ENCODE peak calls at places on chromosomes 11 and 22, in seven cellular contexts. K is WTC11, F is HepG2, L is GM12878, V is HCT116, C is K562, P is H1. G is an unnamed sample.
A peak's percentile ranks its signal among the peaks of the same experiment; 100 is the strongest.

GRCh38 chr11:110362916-110363574 is 66.6 kb upstream of the RDX start:
- DNase-seq in F (peak; percentile 43), P (no peak), L (no peak), V (peak; percentile 34), K (peak; percentile 25), C (no peak), G (peak; percentile 24)

GRCh38 chr11:79461144-79461543 is 20.3 kb upstream of the TENM4 start:
- DNase-seq in L (no peak), C (no peak), K (no peak), P (no peak), V (peak; percentile 1), F (peak; percentile 7), G (peak; percentile 38)

GRCh38 chr11:130241697-130242096 is 73.0 kb downstream of the ZBTB44 start:
- DNase-seq in V (no peak), L (no peak), F (no peak), C (no peak), K (no peak), P (no peak), G (no peak)

GRCh38 chr11:69683764-69684333 is 8.7 kb upstream of the LTO1 start:
- DNase-seq in F (peak; percentile 80), V (no peak), K (peak; percentile 75), C (peak; percentile 38), L (no peak), P (peak; percentile 80), G (no peak)

GRCh38 chr22:36879775-36880174 is 19.0 kb downstream of the NCF4 start:
- DNase-seq in V (no peak), C (no peak), K (no peak), L (no peak), P (no peak), F (no peak), G (no peak)

GRCh38 chr22:23147632-23148387 is 2.5 kb downstream of the RAB36 start:
- DNase-seq in F (peak; percentile 21), L (no peak), V (no peak), P (no peak), K (no peak), C (no peak), G (no peak)

GRCh38 chr11:61693897-61694840 is 14.0 kb downstream of the DAGLA start:
- DNase-seq in C (no peak), V (no peak), L (no peak), P (no peak), F (peak; percentile 72), K (no peak), G (no peak)

GRCh38 chr11:100316990-100317389 is 370.1 kb upstream of the ARHGAP42 start:
- DNase-seq in K (no peak), F (no peak), P (no peak), L (no peak), C (no peak), V (no peak), G (no peak)

GRCh38 chr11:57094206-57094940 is 87.4 kb upstream of the LRRC55 start:
- DNase-seq in P (no peak), C (no peak), K (no peak), F (no peak), V (no peak), L (no peak), G (no peak)

GRCh38 chr11:128607819-128608218 is 20.5 kb upstream of the ETS1 start:
- DNase-seq in V (no peak), P (no peak), K (no peak), C (no peak), F (no peak), L (no peak), G (no peak)

GRCh38 chr11:94400839-94401772 is at the start of gene GPR83:
- DNase-seq in V (no peak), L (no peak), K (peak; percentile 51), F (no peak), P (peak; percentile 59), C (no peak), G (peak; percentile 57)

GRCh38 chr11:115530752-115531151 is 26.5 kb upstream of the CADM1 start:
- DNase-seq in C (no peak), P (no peak), L (no peak), V (no peak), F (no peak), K (peak; percentile 60), G (peak; percentile 46)

GRCh38 chr22:36873614-36874308 is 13.0 kb downstream of the NCF4 start:
- DNase-seq in P (no peak), C (peak; percentile 37), L (peak; percentile 69), K (peak; percentile 25), V (peak; percentile 37), F (peak; percentile 62), G (peak; percentile 76)

GRCh38 chr11:23336961-23337360 is 476.7 kb upstream of the CCDC179 start:
- DNase-seq in L (no peak), F (no peak), K (no peak), P (no peak), V (no peak), C (no peak), G (no peak)

GRCh38 chr11:121767433-121767832 is 314.7 kb upstream of the SORL1-AS1 start:
- DNase-seq in V (no peak), F (no peak), K (no peak), L (peak; percentile 54), P (no peak), C (no peak), G (no peak)

GRCh38 chr11:107819361-107820014 is 39.1 kb downstream of the SLC35F2 start:
- DNase-seq in F (no peak), L (no peak), K (no peak), P (no peak), V (no peak), C (no peak), G (no peak)

GRCh38 chr22:46774456-46775363 is 12.3 kb downstream of the TBC1D22A start:
- DNase-seq in C (no peak), V (no peak), F (no peak), P (no peak), L (no peak), K (no peak), G (no peak)

GRCh38 chr11:67031791-67032561 is 9.0 kb downstream of the SYT12 start:
- DNase-seq in P (no peak), L (no peak), C (no peak), F (no peak), K (no peak), V (no peak), G (no peak)

GRCh38 chr11:126886636-126887035 is 113.9 kb downstream of the KIRREL3 start:
- DNase-seq in K (no peak), F (no peak), P (no peak), L (no peak), C (no peak), V (no peak), G (no peak)

GRCh38 chr11:122690801-122691649 is 35.5 kb downstream of the UBASH3B start:
- DNase-seq in P (no peak), F (no peak), V (no peak), L (no peak), K (no peak), C (no peak), G (no peak)

GRCh38 chr11:46277623-46278386 is at the start of gene CREB3L1:
- DNase-seq in P (peak; percentile 80), C (peak; percentile 79), K (peak; percentile 65), F (no peak), V (no peak), L (no peak), G (no peak)

GRCh38 chr11:10322830-10323792 is 18.2 kb downstream of the ADM start:
- DNase-seq in F (peak; percentile 84), K (no peak), V (peak; percentile 81), C (peak; percentile 64), P (no peak), L (no peak), G (peak; percentile 51)

GRCh38 chr22:46444390-46444854 is 93.0 kb downstream of the CELSR1 start:
- DNase-seq in F (peak; percentile 65), C (no peak), V (no peak), P (no peak), K (no peak), L (no peak), G (no peak)

GRCh38 chr22:46150615-46151423 is 493 bp downstream of the PPARA start:
- DNase-seq in C (peak; percentile 69), P (peak; percentile 71), V (no peak), K (peak; percentile 38), F (no peak), L (no peak), G (peak; percentile 67)

DNA sequence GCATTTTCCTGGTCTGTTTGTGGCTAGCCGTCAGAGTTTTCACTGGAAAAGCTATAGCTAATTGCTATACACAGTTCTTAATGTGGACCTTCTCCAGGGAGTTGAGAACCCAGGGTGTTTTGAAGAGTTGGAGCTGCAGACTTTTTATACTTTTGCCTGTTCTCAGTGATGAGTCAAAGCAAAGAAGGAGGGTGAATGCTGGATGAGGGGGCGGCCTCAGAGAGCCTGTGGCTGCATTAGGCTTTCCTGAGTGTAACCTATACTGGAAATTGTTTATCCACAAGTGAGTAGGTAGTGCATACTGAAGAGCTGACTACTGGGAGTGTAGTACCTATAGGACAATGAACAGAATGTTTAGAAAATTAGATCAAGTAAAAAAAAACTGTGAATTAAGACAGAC is 79.7 kb upstream of the HORMAD2 start:
- DNase-seq in L (no peak), K (no peak), P (no peak), C (no peak), F (no peak), V (no peak), G (no peak)
- TF ChIP-seq SP1 in L (no peak), K (no peak), P (no peak), C (no peak), F (no peak), V (no peak), G (no peak)

DNA sequence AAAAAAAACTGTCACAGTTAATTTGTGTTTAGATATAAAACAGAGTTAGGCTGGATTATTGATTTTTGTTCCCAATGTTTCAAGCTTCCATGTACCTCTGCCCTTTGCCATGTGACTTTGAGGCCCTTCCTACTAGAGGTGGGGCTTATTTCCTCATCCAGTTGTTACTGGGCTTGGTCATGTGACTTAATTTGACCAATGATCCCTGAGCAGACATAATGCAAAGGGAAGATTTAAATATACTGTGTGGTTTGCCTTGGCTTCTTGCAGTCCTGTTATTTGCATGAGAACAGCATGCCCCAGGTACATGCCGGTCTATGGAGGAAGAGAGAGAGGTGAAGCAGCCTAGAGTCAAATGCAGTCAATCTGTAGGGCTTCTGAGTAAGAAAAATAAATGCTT is 347.0 kb downstream of the MIAT start:
- DNase-seq in C (peak; percentile 9), P (no peak), K (no peak), F (no peak), V (no peak), L (no peak), G (no peak)
- TF ChIP-seq SP1 in C (no peak), P (peak; percentile 87), K (peak; percentile 79), F (no peak), V (no peak), L (no peak), G (no peak)

DNA sequence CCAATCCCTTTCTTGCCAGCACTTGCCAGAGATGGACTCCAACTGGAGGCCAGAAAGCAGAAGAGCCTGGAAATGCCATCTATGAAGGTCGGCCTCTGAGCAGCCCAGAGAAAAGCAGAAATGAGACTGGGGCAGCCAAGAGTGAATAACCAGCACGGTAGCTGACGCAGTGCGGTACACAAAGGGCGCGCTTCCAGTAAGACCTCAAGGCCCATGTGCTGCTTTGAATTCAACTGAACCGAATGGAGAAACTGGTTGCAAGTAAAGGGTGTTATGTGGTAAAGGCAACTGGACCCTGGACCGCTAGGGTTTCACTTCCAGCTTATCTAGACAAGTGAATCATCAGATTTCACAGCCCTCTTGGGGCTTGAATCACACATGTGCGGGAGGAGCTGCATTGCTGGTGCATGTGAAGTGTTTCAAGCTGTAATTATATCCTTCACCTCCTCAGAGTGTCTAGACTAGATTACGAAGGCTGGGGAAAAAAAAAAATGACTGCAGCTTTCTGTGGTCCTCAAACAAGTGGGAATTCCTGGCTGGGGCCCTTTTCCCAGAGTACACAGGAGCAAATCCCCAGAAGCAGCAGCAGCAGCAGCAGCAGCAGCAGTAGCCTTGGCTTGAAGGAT is 128.9 kb downstream of the CCDC34 start:
- DNase-seq in V (no peak), P (no peak), K (no peak), C (no peak), F (peak; percentile 82), L (peak; percentile 91), G (peak; percentile 57)
- TF ChIP-seq SP1 in V (no peak), P (no peak), K (no peak), C (no peak), F (no peak), L (peak; percentile 60), G (no peak)

GRCh38 chr11:27218498-27219038 is 144.4 kb downstream of the CCDC34 start:
- DNase-seq in K (no peak), V (no peak), F (no peak), L (no peak), C (no peak), P (peak; percentile 39), G (no peak)
- TF ChIP-seq SP1 in K (no peak), V (no peak), F (no peak), L (no peak), C (no peak), P (no peak), G (no peak)

G was measured in HEK293T.